ENCODE peak calls at places on chromosomes 4 and X, in ten cellular contexts. G is tibial artery, R is AG04449, D is epithelial cell of esophagus, E is tibial nerve, K is AG04450, I is HCT116, U is IMR-90, W is lower leg skin, M is GM12865. T is an unnamed sample.

GRCh38 chr4:174553828-174554227 is 31.5 kb upstream of the HPGD start:
- DNase-seq in G (no peak), R (no peak), D (peak), E (no peak), K (no peak), I (no peak), U (no peak), W (no peak), M (no peak), T (no peak)

GRCh38 chr4:30718021-30718888 is 1.9 kb upstream of the PCDH7 start:
- DNase-seq in G (peak), R (no peak), D (peak), E (no peak), K (no peak), I (no peak), U (peak), W (peak), M (no peak), T (no peak)

GRCh38 chrX:48794340-48794920 is 7.4 kb upstream of the HDAC6 start:
- DNase-seq in G (no peak), R (no peak), D (no peak), E (no peak), K (no peak), I (no peak), U (no peak), W (peak), M (no peak), T (no peak)

GRCh38 chrX:11451133-11451532 is 157.9 kb downstream of the AMELX start:
- DNase-seq in G (no peak), R (no peak), D (no peak), E (no peak), K (no peak), I (no peak), U (no peak), W (no peak), M (no peak), T (no peak)

GRCh38 chr4:26325191-26325590 is 4.4 kb downstream of the RBPJ start:
- DNase-seq in G (no peak), R (no peak), D (peak), E (no peak), K (no peak), I (peak), U (peak), W (no peak), M (peak), T (no peak)

GRCh38 chr4:173635395-173635794 is 105.4 kb upstream of the HAND2 start:
- DNase-seq in G (no peak), R (no peak), D (no peak), E (no peak), K (no peak), I (no peak), U (no peak), W (no peak), M (no peak), T (no peak)

GRCh38 chr4:57425610-57426009 is 315.4 kb upstream of the IGFBP7 start:
- DNase-seq in G (no peak), R (no peak), D (peak), E (no peak), K (no peak), I (no peak), U (no peak), W (no peak), M (no peak), T (no peak)

GRCh38 chr4:156476359-156476758 is 495.2 kb downstream of the PDGFC start:
- DNase-seq in G (no peak), R (peak), D (peak), E (no peak), K (peak), I (peak), U (peak), W (no peak), M (no peak), T (no peak)

GRCh38 chr4:176660561-176660960 is 132.2 kb downstream of the VEGFC start:
- DNase-seq in G (no peak), R (no peak), D (peak), E (no peak), K (no peak), I (no peak), U (no peak), W (no peak), M (no peak), T (no peak)

GRCh38 chr4:71415491-71415890 is 76.7 kb downstream of the SLC4A4 start:
- DNase-seq in G (no peak), R (no peak), D (peak), E (no peak), K (no peak), I (no peak), U (peak), W (no peak), M (no peak), T (no peak)

GRCh38 chrX:118536687-118537461 is 41.3 kb downstream of the DOCK11 start:
- DNase-seq in G (no peak), R (no peak), D (no peak), E (no peak), K (no peak), I (no peak), U (peak), W (no peak), M (peak), T (peak)

GRCh38 chr4:107349266-107349665 is 313.2 kb upstream of the DKK2 start:
- DNase-seq in G (no peak), R (peak), D (no peak), E (no peak), K (no peak), I (no peak), U (no peak), W (no peak), M (no peak), T (no peak)

GRCh38 chr4:31185014-31185585 is 464.9 kb downstream of the PCDH7 start:
- DNase-seq in G (no peak), R (no peak), D (no peak), E (no peak), K (no peak), I (no peak), U (no peak), W (no peak), M (no peak), T (no peak)

GRCh38 chrX:74349387-74349786 is 45.4 kb downstream of the ZCCHC13 start:
- DNase-seq in G (no peak), R (peak), D (peak), E (no peak), K (peak), I (peak), U (peak), W (no peak), M (no peak), T (no peak)

GRCh38 chr4:144646523-144647094 is 653 bp downstream of the HHIP start:
- DNase-seq in G (no peak), R (no peak), D (no peak), E (no peak), K (no peak), I (no peak), U (no peak), W (no peak), M (no peak), T (peak)

GRCh38 chr4:185534850-185535761 is at the start of gene PDLIM3:
- DNase-seq in G (peak), R (no peak), D (peak), E (no peak), K (no peak), I (peak), U (peak), W (peak), M (no peak), T (peak)

GRCh38 chrX:78116365-78116764 is 12.3 kb downstream of the PGK1 start:
- DNase-seq in G (no peak), R (no peak), D (no peak), E (no peak), K (no peak), I (no peak), U (no peak), W (no peak), M (no peak), T (no peak)
- TF ChIP-seq CTCF in G (no peak), R (no peak), D (no peak), E (no peak), K (no peak), I (no peak), U (no peak), W (no peak), M (no peak), T (no peak)

DNA sequence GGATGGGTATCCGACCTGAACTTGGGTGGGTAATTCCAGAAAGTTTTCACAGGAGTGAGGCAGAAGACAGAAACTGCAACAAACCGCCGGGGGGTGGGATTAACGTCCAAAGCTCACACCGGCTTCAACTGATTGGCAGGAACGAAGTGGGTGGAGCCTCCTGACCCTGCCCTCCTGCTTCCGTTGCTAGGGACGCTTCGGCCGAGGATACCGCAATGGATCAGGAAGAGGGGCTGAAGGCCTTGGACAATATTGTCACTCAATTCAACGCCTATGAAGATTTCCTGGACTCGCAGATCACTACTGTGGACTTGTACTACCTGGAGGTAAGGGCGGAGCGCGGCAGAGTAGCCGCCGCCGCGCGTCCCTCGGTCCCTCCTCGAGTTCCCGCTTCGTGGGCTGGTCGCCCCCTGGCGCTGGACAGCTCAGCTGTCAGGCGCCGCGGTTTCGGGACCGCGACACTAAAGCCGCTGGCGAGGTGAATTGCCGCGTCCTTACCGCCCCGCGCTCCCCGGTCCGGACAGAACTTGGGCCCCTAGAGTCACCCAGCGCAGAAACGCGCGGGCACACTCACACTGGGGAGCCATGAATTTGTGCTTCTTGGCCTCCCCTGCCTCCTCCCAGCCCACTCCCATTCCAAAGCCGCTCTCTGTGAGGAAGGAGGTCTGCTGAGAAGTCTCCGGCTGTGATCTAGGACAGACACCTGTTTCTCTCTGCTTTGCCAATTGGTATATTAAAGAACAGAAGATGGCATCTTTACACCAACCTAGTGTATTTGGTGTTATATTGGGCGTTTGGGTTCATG is at the start of gene CFAP299:
- DNase-seq in G (peak), R (no peak), D (peak), E (peak), K (peak), I (peak), U (peak), W (peak), M (peak), T (peak)
- TF ChIP-seq CTCF in G (peak), R (peak), D (peak), E (peak), K (peak), I (peak), U (peak), W (no peak), M (peak), T (peak)

GRCh38 chr4:104129243-104129642 is 365.5 kb downstream of the CXXC4 start:
- DNase-seq in G (no peak), R (no peak), D (no peak), E (no peak), K (no peak), I (no peak), U (no peak), W (no peak), M (no peak), T (no peak)

GRCh38 chr4:104123021-104123420 is 371.7 kb downstream of the CXXC4 start:
- DNase-seq in G (no peak), R (no peak), D (no peak), E (no peak), K (no peak), I (no peak), U (no peak), W (no peak), M (no peak), T (no peak)

GRCh38 chr4:104128031-104128849 is 366.5 kb downstream of the CXXC4 start:
- DNase-seq in G (no peak), R (no peak), D (no peak), E (no peak), K (no peak), I (no peak), U (no peak), W (no peak), M (no peak), T (no peak)

GRCh38 chr4:104128850-104129213 is 365.9 kb downstream of the CXXC4 start:
- DNase-seq in G (no peak), R (no peak), D (peak), E (no peak), K (no peak), I (peak), U (no peak), W (no peak), M (no peak), T (no peak)
- TF ChIP-seq CTCF in G (no peak), R (no peak), D (no peak), E (no peak), K (no peak), I (no peak), U (no peak), W (no peak), M (no peak), T (no peak)

DNA sequence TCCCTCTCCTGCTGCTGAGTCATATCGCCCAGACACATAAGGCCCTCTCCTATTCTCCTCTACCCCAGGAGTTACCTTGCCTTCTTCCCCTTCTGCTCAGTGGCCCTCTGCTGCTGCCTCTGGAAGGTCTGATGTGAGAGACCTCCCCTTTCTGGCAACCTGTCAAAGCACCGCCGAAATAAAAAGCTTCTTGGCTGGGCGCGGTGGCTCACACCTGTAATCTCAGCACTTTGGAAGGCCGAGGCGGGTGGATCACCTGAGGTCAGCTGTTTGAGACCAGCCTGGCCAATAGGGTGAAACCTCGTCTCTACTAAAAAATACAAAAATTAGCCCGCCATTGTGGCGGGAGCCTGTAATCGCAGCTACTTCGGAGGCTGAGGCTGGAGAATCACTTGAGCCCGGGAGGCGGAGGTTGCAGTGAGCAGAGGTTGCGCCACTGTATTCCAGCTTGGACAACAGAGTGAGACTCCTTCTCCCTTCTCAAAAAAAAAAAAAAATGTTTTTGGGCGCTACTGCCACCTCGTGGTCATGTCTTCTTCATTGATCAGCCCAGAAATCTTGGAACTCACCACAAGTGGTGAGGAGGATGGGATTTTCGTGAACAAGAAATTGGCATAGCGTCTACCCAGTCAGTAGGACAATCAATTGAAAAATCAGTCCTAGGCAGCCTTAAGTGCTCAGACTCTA is 8.6 kb upstream of the ZXDA start:
- DNase-seq in G (peak), R (no peak), D (peak), E (peak), K (no peak), I (peak), U (peak), W (no peak), M (peak), T (no peak)
- TF ChIP-seq CTCF in G (peak), R (peak), D (peak), E (peak), K (peak), I (peak), U (peak), W (no peak), M (peak), T (peak)

DNA sequence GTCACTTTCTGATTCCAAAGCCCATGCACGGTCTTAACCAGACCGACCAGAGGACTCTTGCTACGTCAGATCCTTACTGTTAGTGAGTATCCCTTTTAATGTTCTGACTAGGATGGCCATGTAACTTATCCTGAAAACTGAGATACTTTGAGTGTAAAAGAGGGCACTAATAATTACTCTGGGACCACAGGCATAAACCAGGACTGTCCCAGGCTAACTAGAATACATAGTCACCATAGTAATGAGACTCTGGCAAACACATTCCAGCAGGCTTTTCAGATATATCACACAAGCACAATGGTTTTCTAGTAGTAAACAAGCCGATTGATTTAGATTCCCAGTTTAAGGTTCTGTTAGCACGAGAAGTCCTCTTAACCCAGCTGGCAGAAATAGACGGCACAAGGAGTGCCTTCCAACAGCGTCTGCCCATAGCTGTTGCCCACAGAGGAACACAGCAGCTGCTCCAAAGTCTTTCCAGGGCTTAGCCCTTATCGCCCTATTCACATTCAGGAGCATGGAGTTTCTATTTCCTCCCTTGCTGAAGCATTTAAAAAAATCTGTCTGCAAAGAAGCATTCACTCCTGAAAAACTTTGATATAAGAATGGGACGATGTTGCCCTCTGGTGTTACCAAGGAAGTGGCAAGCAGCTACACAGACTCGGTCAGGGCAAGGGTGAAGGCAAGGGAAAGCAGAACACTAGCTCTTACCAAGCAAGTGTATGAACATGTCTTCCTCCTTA is 92.4 kb downstream of the CXCL13 start:
- DNase-seq in G (no peak), R (peak), D (peak), E (no peak), K (peak), I (peak), U (peak), W (no peak), M (peak), T (no peak)
- TF ChIP-seq CTCF in G (peak), R (peak), D (peak), E (no peak), K (peak), I (peak), U (peak), W (no peak), M (peak), T (peak)

DNA sequence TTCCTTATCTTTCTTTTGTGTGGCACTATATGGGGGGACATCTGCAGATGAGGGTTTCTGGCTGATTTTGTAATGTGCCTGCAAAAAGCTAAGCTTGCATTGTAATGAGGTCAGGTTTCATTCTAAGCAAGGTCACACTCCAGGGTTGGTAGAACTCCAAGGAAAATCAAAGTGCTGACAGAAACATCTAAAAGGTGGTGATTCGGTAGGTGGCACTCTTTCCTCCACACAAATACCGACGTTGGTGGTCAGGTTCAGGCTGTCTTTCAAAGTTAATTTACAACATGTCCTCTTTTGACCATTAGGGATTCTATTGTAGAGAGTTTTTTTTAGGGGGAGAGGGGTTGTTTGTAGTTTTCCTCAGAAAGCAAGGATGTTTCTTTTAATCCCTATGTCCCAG is 434.4 kb downstream of the PPARGC1A start:
- DNase-seq in G (no peak), R (no peak), D (no peak), E (no peak), K (no peak), I (no peak), U (no peak), W (no peak), M (no peak), T (no peak)
- TF ChIP-seq CTCF in G (no peak), R (no peak), D (peak), E (no peak), K (no peak), I (no peak), U (no peak), W (no peak), M (no peak), T (no peak)

GRCh38 chr4:177671387-177671786 is 229.2 kb upstream of the AGA start:
- DNase-seq in G (no peak), R (no peak), D (no peak), E (no peak), K (no peak), I (no peak), U (no peak), W (no peak), M (no peak), T (no peak)

GRCh38 chr4:177671845-177672244 is 229.6 kb upstream of the AGA start:
- DNase-seq in G (no peak), R (no peak), D (no peak), E (no peak), K (no peak), I (no peak), U (no peak), W (no peak), M (no peak), T (no peak)

GRCh38 chr4:177667687-177668086 is 225.4 kb upstream of the AGA start:
- DNase-seq in G (no peak), R (no peak), D (peak), E (no peak), K (no peak), I (no peak), U (no peak), W (no peak), M (no peak), T (no peak)
- TF ChIP-seq CTCF in G (no peak), R (no peak), D (peak), E (no peak), K (no peak), I (peak), U (no peak), W (no peak), M (peak), T (no peak)

DNA sequence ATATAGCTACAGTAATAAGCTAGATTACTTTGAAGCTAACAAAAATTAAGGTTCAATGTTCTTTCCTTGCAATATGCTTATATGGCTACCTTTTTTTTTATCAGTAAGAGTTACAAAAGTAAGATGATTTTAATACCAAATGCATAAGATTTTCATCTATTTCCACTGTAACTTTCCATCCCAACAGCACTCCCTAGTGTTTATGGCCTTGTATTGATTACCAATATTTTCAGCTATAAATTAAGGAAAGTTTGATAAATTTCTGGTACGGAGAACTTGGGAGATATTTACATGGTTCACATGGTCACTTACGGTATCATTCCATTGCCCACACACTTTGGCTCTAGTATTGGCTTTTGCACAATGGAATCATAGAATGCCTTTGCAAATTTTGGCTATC is 448.9 kb upstream of the PABPC4L start:
- DNase-seq in G (no peak), R (no peak), D (no peak), E (no peak), K (no peak), I (no peak), U (no peak), W (no peak), M (no peak), T (no peak)
- TF ChIP-seq CTCF in G (no peak), R (no peak), D (no peak), E (no peak), K (no peak), I (no peak), U (no peak), W (no peak), M (no peak), T (peak)

DNA sequence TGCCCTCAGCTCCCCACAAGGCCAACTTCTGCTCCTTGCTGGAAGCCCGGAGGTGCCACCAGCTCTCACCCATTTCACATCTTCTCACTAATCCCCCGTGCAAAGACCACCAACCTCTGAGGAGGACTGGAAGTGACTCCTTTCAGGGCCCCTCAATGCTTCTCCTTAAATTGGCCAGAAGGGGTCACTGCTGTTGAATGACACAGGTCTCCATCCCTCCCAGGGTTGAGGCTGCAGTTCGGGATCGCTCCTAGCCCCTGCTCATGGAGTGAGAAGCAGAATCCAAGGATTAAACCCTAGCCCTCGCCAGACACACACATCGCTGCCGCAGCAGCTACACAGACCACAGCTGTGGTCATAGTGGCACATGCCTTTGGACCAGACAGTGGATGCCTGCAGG is 279.5 kb upstream of the TAPT1 start:
- DNase-seq in G (no peak), R (no peak), D (no peak), E (no peak), K (no peak), I (no peak), U (peak), W (no peak), M (no peak), T (no peak)
- TF ChIP-seq CTCF in G (no peak), R (peak), D (no peak), E (no peak), K (peak), I (peak), U (peak), W (no peak), M (no peak), T (no peak)